ENCODE peak calls at places on chromosomes 12 and 14, in nine cellular contexts. A, C, R, W, X, J, P, K and G are unnamed samples.

GRCh38 chr12:117076410-117077372 is 22.5 kb downstream of the TESC start:
- DNase-seq in C (no peak), W (no peak), P (no peak), J (no peak), R (no peak), K (no peak), A (no peak), X (no peak), G (peak; percentile 80)

GRCh38 chr12:79344855-79345840 is 345.6 kb downstream of the PAWR start:
- DNase-seq in X (no peak), P (peak; percentile 58), A (peak; percentile 2), C (peak; percentile 62), J (peak; percentile 12), R (peak; percentile 22), K (peak; percentile 50), W (peak; percentile 37), G (peak; percentile 47)

GRCh38 chr12:63862187-63863107 is 17.9 kb downstream of the SRGAP1 start:
- DNase-seq in W (peak; percentile 67), X (no peak), P (peak; percentile 54), A (no peak), C (no peak), J (peak; percentile 24), R (peak; percentile 23), K (no peak), G (no peak)

GRCh38 chr14:90549794-90550591 is 153.2 kb downstream of the CALM1 start:
- DNase-seq in X (no peak), C (no peak), A (no peak), K (no peak), W (no peak), J (no peak), R (no peak), P (no peak), G (no peak)

GRCh38 chr14:89701079-89702043 is 253.2 kb downstream of the EFCAB11 start:
- DNase-seq in P (peak; percentile 2), C (peak; percentile 80), X (peak; percentile 78), A (no peak), W (peak; percentile 89), R (peak; percentile 41), J (peak; percentile 68), K (peak; percentile 79), G (peak; percentile 79)

GRCh38 chr12:26746315-26746714 is 86.7 kb downstream of the ITPR2 start:
- DNase-seq in W (peak; percentile 85), A (no peak), C (no peak), J (no peak), P (no peak), R (peak; percentile 91), X (no peak), K (peak; percentile 52), G (no peak)

GRCh38 chr12:105084251-105085250 is at the start of gene ALDH1L2:
- DNase-seq in X (peak; percentile 21), A (no peak), K (peak; percentile 93), P (peak; percentile 35), C (peak; percentile 77), W (peak; percentile 97), R (peak; percentile 79), J (peak; percentile 54), G (no peak)

GRCh38 chr12:127194176-127194575 is 1072.8 kb upstream of the TMEM132C start:
- DNase-seq in W (no peak), J (no peak), K (no peak), C (peak; percentile 5), R (peak; percentile 53), P (no peak), A (no peak), X (no peak), G (no peak)

GRCh38 chr14:48304729-48305128 is 629.3 kb upstream of the MDGA2 start:
- DNase-seq in K (no peak), W (no peak), P (no peak), C (no peak), J (no peak), A (no peak), X (no peak), R (no peak), G (no peak)

GRCh38 chr12:126602611-126603010 is 1537.4 kb downstream of the AACS start:
- DNase-seq in X (no peak), K (no peak), A (no peak), W (no peak), R (no peak), P (no peak), J (no peak), C (peak; percentile 11), G (no peak)

GRCh38 chr12:132886529-132887477 is 602 bp downstream of the CHFR start:
- DNase-seq in R (no peak), W (peak; percentile 48), J (no peak), A (no peak), C (no peak), K (peak; percentile 5), P (no peak), X (no peak), G (no peak)

GRCh38 chr14:71394386-71394785 is 487.1 kb downstream of the PCNX1 start:
- DNase-seq in P (no peak), X (no peak), C (no peak), W (no peak), R (no peak), K (no peak), A (no peak), J (no peak), G (no peak)

DNA sequence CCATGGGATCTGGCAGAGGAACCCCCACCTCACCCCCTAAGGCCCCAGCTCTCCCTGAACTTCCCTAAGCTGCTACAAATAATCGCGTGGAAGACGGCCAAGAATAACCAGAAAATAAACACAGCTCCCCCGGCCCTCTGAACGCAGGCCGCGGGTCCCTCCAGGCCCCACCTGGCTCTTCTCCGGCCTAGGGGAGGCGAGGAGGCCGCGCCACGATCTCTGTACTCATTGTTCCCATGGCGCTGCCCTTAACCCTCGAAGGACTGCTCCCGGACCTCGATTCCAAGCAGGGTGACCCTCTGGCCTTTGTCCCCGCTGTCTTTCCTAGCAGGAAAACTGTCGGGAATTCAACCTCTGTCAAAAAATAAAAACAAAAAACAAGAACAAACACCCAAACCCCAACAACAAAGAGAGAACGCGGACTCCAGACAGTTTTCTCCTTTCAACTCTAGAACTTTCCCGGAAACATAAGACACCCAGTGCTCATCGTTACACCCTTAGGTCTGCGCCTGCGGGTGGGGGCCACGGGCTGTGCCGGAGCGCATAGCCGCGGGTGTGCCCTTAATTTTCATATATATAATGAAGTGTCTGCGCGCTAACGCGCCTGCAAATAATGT is 34.0 kb upstream of the TBX5 start:
- DNase-seq in J (no peak), A (no peak), W (peak; percentile 35), P (no peak), X (no peak), K (no peak), R (no peak), C (no peak), G (no peak)
- H3K27me3 ChIP-seq in J (peaks cover 48% of the 10 kb centered on the region), A (peaks cover 11% of the 10 kb centered on the region), W (peaks cover 23% of the 10 kb centered on the region), P (peaks cover 30% of the 10 kb centered on the region), X (peaks cover 69% of the 10 kb centered on the region), K (peaks cover 48% of the 10 kb centered on the region), R (peaks cover 60% of the 10 kb centered on the region), C (peaks cover 100% of the 10 kb centered on the region), G (peaks cover 3% of the 10 kb centered on the region)

GRCh38 chr14:105879867-105880561 is 353.6 kb downstream of the TMEM121 start:
- DNase-seq in J (no peak), C (no peak), X (no peak), P (no peak), R (no peak), A (no peak), W (no peak), K (no peak), G (no peak)
- H3K27me3 ChIP-seq in J (no peaks in the 10 kb centered on the region), C (no peaks in the 10 kb centered on the region), X (peaks cover 11% of the 10 kb centered on the region), P (peaks cover 41% of the 10 kb centered on the region), R (no peaks in the 10 kb centered on the region), A (no peaks in the 10 kb centered on the region), W (no peaks in the 10 kb centered on the region), K (no peaks in the 10 kb centered on the region), G (peaks cover 15% of the 10 kb centered on the region)

GRCh38 chr14:94480809-94481208 is 4.8 kb upstream of the SERPINA9 start:
- DNase-seq in C (no peak), X (no peak), P (no peak), W (peak; percentile 57), R (peak; percentile 10), J (no peak), K (no peak), A (no peak), G (no peak)
- H3K27me3 ChIP-seq in C (no peaks in the 10 kb centered on the region), X (peaks cover 6% of the 10 kb centered on the region), P (no peaks in the 10 kb centered on the region), W (no peaks in the 10 kb centered on the region), R (no peaks in the 10 kb centered on the region), J (peaks cover 2% of the 10 kb centered on the region), K (no peaks in the 10 kb centered on the region), A (peaks cover 2% of the 10 kb centered on the region), G (no peaks in the 10 kb centered on the region)

DNA sequence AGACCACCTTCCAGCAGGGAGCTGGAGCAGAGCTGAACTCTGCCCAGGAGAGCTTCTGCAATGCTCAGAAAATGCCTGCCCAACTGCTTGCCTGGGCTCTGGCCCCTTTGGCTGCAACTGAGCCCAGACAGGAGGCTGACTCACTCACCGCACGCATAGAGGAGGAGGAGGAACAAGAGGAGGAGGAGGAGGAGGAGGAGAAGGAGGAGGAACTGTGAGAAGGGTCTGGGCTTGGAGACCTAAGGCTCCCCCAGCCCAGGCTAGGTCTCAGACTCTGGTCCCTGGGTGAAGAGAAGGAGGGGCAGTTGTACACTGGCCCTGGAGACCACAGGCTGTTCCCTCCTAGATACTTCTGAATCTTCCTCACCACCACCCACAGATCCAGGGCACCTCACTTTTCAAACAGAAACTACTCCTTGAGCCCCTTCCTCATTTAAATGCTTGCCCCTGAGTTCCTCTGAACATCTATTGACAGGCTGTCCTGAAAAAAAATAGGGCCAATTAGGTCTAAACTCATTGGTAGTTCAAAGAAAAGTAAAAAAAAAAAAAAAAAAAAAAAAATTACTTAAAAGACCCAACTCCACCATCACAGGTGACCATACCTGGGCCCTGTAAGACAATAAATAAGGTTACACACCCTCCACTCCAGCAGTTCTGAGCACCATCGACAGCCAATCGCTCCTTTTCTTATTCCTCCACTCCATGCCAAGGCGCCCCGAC is 707 bp downstream of the VDR start:
- DNase-seq in W (peak; percentile 93), A (no peak), J (peak; percentile 13), R (peak; percentile 84), X (peak; percentile 61), P (peak; percentile 29), K (peak; percentile 77), C (no peak), G (no peak)
- H3K27me3 ChIP-seq in W (no peaks in the 10 kb centered on the region), A (peaks cover 5% of the 10 kb centered on the region), J (no peaks in the 10 kb centered on the region), R (peaks cover 36% of the 10 kb centered on the region), X (no peaks in the 10 kb centered on the region), P (no peaks in the 10 kb centered on the region), K (peaks cover 20% of the 10 kb centered on the region), C (peaks cover 85% of the 10 kb centered on the region), G (peaks cover 26% of the 10 kb centered on the region)

DNA sequence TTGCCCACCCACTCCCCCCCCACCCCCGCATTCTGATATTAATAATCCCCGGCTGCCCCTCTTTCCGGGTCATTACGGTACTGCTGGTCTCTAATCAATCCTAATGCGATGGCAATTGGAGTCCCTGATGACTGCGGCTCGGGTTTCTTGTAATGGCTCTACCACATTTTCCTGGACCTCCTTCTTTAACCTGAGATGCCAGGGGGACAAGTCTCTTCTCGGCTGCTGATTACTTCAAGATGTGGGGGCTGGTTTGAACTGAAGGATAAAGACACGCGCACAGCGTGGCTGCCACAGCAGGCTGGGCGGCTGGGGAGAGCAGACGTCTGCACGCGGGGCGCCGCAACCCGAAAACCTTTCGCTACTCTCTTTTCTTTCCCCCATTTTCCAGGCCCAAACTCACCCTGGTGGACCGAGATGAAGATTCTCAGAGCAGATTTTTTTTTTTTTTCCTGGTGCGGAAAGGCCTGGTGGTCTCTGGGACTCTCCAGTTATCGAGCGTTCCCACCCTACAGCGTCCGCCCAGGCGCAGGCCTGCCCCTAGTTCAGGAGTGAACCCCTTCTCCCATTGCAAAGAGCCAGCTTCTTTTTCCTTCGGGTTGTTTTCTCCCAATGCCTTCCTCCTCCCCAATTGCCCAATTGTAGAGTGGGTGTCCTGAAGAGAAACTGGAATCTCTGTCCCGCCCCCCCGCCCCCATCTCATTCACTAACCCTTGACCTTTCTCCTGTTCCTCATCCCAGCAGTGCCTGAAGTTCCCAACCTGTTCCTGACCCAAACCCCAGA is 6.0 kb upstream of the SIX1 start:
- DNase-seq in A (no peak), P (no peak), K (no peak), J (no peak), C (no peak), W (no peak), X (no peak), R (no peak), G (no peak)
- H3K27me3 ChIP-seq in A (peaks cover 36% of the 10 kb centered on the region), P (peaks cover 12% of the 10 kb centered on the region), K (peaks cover 44% of the 10 kb centered on the region), J (no peaks in the 10 kb centered on the region), C (peaks cover 99% of the 10 kb centered on the region), W (peaks cover 29% of the 10 kb centered on the region), X (peaks cover 89% of the 10 kb centered on the region), R (peaks cover 45% of the 10 kb centered on the region), G (peaks cover 32% of the 10 kb centered on the region)